ENCODE peak calls at places on chromosomes 16 and 17, in five cellular contexts. S is kidney, L is aorta, Y is GM20000, O is AG09319. N is an unnamed sample.

GRCh38 chr17:57478433-57478832 is 222.1 kb downstream of the MSI2 start:
- DNase-seq in S (no peak), L (no peak), Y (no peak), O (no peak), N (no peak)

GRCh38 chr17:80382956-80383355 is 32.0 kb upstream of the ENDOV start:
- DNase-seq in S (no peak), L (no peak), Y (no peak), O (no peak), N (no peak)

GRCh38 chr17:33169580-33170285 is 123.4 kb downstream of the ASIC2 start:
- DNase-seq in S (no peak), L (no peak), Y (no peak), O (peak; percentile 19), N (no peak)

GRCh38 chr17:68646626-68647526 is 45.7 kb upstream of the FAM20A start:
- DNase-seq in S (no peak), L (no peak), Y (no peak), O (no peak), N (no peak)

GRCh38 chr17:17070931-17071330 is 28.7 kb downstream of the MPRIP start:
- DNase-seq in S (no peak), L (no peak), Y (no peak), O (no peak), N (no peak)

GRCh38 chr16:57049678-57050077 is 42.7 kb upstream of the CPNE2 start:
- DNase-seq in S (no peak), L (no peak), Y (peak; percentile 72), O (no peak), N (no peak)

GRCh38 chr17:33137411-33137810 is 145.8 kb downstream of the SPACA3 start:
- DNase-seq in S (no peak), L (no peak), Y (no peak), O (no peak), N (no peak)

GRCh38 chr17:7932949-7933348 is 943 bp downstream of the CNTROB start:
- DNase-seq in S (no peak), L (no peak), Y (no peak), O (no peak), N (no peak)

GRCh38 chr16:53999841-54000240 is 286.7 kb downstream of the IRX3 start:
- DNase-seq in S (no peak), L (no peak), Y (no peak), O (peak; percentile 19), N (no peak)

GRCh38 chr17:386145-386876 is 33.7 kb upstream of the RPH3AL start:
- DNase-seq in S (peak; percentile 93), L (peak; percentile 94), Y (peak; percentile 96), O (no peak), N (peak; percentile 90)

GRCh38 chr16:56549744-56550385 is 15.0 kb upstream of the MT4 start:
- DNase-seq in S (no peak), L (no peak), Y (no peak), O (no peak), N (no peak)

GRCh38 chr16:11138769-11139623 is 117.0 kb downstream of the SOCS1 start:
- DNase-seq in S (no peak), L (no peak), Y (no peak), O (no peak), N (no peak)

GRCh38 chr16:88010343-88010970 is 59.2 kb downstream of the BANP start:
- DNase-seq in S (peak; percentile 11), L (no peak), Y (no peak), O (no peak), N (no peak)

GRCh38 chr17:3038941-3039340 is 24.5 kb downstream of the OR1D5 start:
- DNase-seq in S (no peak), L (no peak), Y (no peak), O (no peak), N (no peak)

GRCh38 chr17:79622201-79622601 is 11.3 kb upstream of the RBFOX3 start:
- DNase-seq in S (peak; percentile 51), L (peak; percentile 33), Y (no peak), O (no peak), N (no peak)

GRCh38 chr17:17682737-17683675 is 1.7 kb downstream of the RAI1 start:
- DNase-seq in S (peak; percentile 87), L (peak; percentile 92), Y (peak; percentile 77), O (peak; percentile 73), N (peak; percentile 82)

GRCh38 chr16:17831330-17831729 is 360.6 kb upstream of the XYLT1 start:
- DNase-seq in S (no peak), L (no peak), Y (no peak), O (no peak), N (no peak)

GRCh38 chr17:38885728-38886642 is 16.1 kb downstream of the LASP1 start:
- DNase-seq in S (no peak), L (no peak), Y (no peak), O (no peak), N (no peak)

GRCh38 chr16:13083687-13084086 is 182.3 kb downstream of the SHISA9 start:
- DNase-seq in S (no peak), L (no peak), Y (no peak), O (no peak), N (no peak)

N was measured in Right ventricle myocardium superior.